ENCODE peak calls at places on chromosome 22, in four cellular contexts. M, J, Q and T are unnamed samples.

GRCh38 chr22:49483281-49483905 is 344.3 kb downstream of the BRD1 start:
- DNase-seq in Q (no peak), J (no peak), M (no peak), T (no peak)

GRCh38 chr22:37749223-37749622 is 52.4 kb downstream of the TRIOBP start:
- DNase-seq in M (no peak), Q (no peak), J (no peak), T (no peak)

GRCh38 chr22:48982321-48982905 is 845.3 kb downstream of the BRD1 start:
- DNase-seq in Q (no peak), J (no peak), M (no peak), T (no peak)

GRCh38 chr22:46050916-46051614 is 74.1 kb upstream of the WNT7B start:
- DNase-seq in M (no peak), J (no peak), Q (no peak), T (no peak)

GRCh38 chr22:20782083-20782482 is 8.2 kb downstream of the SERPIND1 start:
- DNase-seq in M (no peak), J (no peak), Q (peak), T (no peak)

GRCh38 chr22:40023226-40023925 is 28.6 kb downstream of the FAM83F start:
- DNase-seq in J (no peak), Q (no peak), M (no peak), T (no peak)

GRCh38 chr22:38271927-38272372 is 860 bp downstream of the TMEM184B start:
- DNase-seq in M (no peak), Q (no peak), J (no peak), T (no peak)

GRCh38 chr22:37337204-37337943 is 55.1 kb downstream of the CYTH4 start:
- DNase-seq in J (no peak), M (no peak), Q (peak), T (no peak)

GRCh38 chr22:44261164-44261860 is 51.4 kb downstream of the SHISAL1 start:
- DNase-seq in M (no peak), J (no peak), Q (no peak), T (no peak)

GRCh38 chr22:28411125-28411524 is 268.5 kb downstream of the TTC28 start:
- DNase-seq in Q (no peak), J (no peak), M (no peak), T (no peak)

GRCh38 chr22:42327462-42328129 is 57.1 kb upstream of the TCF20 start:
- DNase-seq in Q (no peak), J (no peak), M (no peak), T (no peak)

GRCh38 chr22:39457546-39458442 is 982 bp downstream of the MGAT3 start:
- DNase-seq in M (no peak), Q (no peak), J (no peak), T (no peak)

GRCh38 chr22:35425971-35426800 is 26.2 kb downstream of the MCM5 start:
- DNase-seq in M (no peak), Q (no peak), J (no peak), T (no peak)